ENCODE peak calls at places on chromosomes 13 and 19, in eight cellular contexts. J is heart left ventricle; Q is pancreas; A is breast epithelium; Z is K562; P is effector memory CD4-positive, alpha-beta T cell; F is left lung; Y is mammary epithelial cell. V is an unnamed sample.

GRCh38 chr13:88196106-88196505 is 524.9 kb downstream of the SLITRK5 start:
- DNase-seq in Q (no peak), J (no peak), F (no peak), P (no peak), Z (no peak), A (no peak), Y (no peak), V (no peak)

GRCh38 chr19:5138606-5139594 is 170.0 kb downstream of the KDM4B start:
- DNase-seq in Z (peak), Y (peak), A (no peak), J (peak), P (peak), F (peak), Q (no peak), V (no peak)

GRCh38 chr19:45164577-45165335 is 4.0 kb upstream of the NKPD1 start:
- DNase-seq in J (peak), F (peak), P (peak), Y (peak), Q (peak), Z (peak), A (peak), V (no peak)

GRCh38 chr19:46351241-46352041 is 4.6 kb downstream of the PPP5C start:
- DNase-seq in A (no peak), F (peak), Z (no peak), J (no peak), P (no peak), Y (peak), Q (no peak), V (no peak)

GRCh38 chr19:35908977-35909683 is 1.0 kb upstream of the TYROBP start:
- DNase-seq in F (peak), A (peak), J (peak), Q (no peak), Z (no peak), P (no peak), Y (no peak), V (peak)

GRCh38 chr13:98143157-98143553 is 261 bp downstream of the FARP1 start:
- DNase-seq in F (no peak), P (no peak), A (no peak), Z (no peak), Y (no peak), Q (peak), J (no peak), V (no peak)

GRCh38 chr19:45577111-45577905 is 7.3 kb downstream of the OPA3 start:
- DNase-seq in J (peak), A (peak), Y (peak), P (no peak), Z (no peak), F (no peak), Q (peak), V (no peak)

GRCh38 chr19:5691930-5692784 is 2.1 kb downstream of the RPL36 start:
- DNase-seq in J (no peak), Q (peak), P (no peak), Y (no peak), Z (no peak), F (no peak), A (no peak), V (no peak)

GRCh38 chr13:97005631-97006262 is 11.5 kb upstream of the OXGR1 start:
- DNase-seq in Y (peak), Z (no peak), Q (no peak), F (no peak), P (no peak), A (no peak), J (no peak), V (no peak)

GRCh38 chr19:38670921-38671398 is 23.5 kb downstream of the ACTN4 start:
- DNase-seq in Z (no peak), P (no peak), A (no peak), Y (no peak), Q (no peak), F (no peak), J (no peak), V (no peak)

GRCh38 chr19:41965127-41965526 is 6.0 kb upstream of the RABAC1 start:
- DNase-seq in P (no peak), Q (no peak), Y (no peak), F (no peak), Z (no peak), J (no peak), A (no peak), V (no peak)

GRCh38 chr19:1251233-1251502 is 2.8 kb downstream of the MIDN start:
- DNase-seq in Z (no peak), P (no peak), Q (no peak), F (no peak), J (peak), Y (peak), A (no peak), V (no peak)

GRCh38 chr13:99307247-99307646 is at the start of gene GPR183:
- DNase-seq in P (no peak), A (no peak), F (no peak), J (no peak), Z (no peak), Q (no peak), Y (no peak), V (no peak)

GRCh38 chr13:30121666-30122065 is 185.7 kb downstream of the KATNAL1 start:
- DNase-seq in Q (no peak), F (no peak), A (peak), J (no peak), P (no peak), Z (no peak), Y (no peak), V (no peak)

GRCh38 chr13:48818495-48818961 is 157.2 kb upstream of the FNDC3A start:
- DNase-seq in J (no peak), F (no peak), Z (no peak), Y (peak), P (no peak), A (no peak), Q (no peak), V (no peak)

GRCh38 chr13:98517576-98518310 is 59.2 kb downstream of the STK24 start:
- DNase-seq in P (peak), A (no peak), Z (no peak), F (no peak), Q (no peak), J (no peak), Y (no peak), V (no peak)

GRCh38 chr13:98022210-98022609 is 68.7 kb downstream of the IPO5 start:
- DNase-seq in F (no peak), Z (no peak), Q (no peak), J (no peak), Y (peak), A (peak), P (no peak), V (peak)

GRCh38 chr19:5515737-5516136 is 52.0 kb downstream of the TINCR start:
- DNase-seq in P (no peak), J (no peak), A (no peak), Z (peak), Q (no peak), F (no peak), Y (no peak), V (no peak)

GRCh38 chr13:40648040-40648439 is 18.4 kb downstream of the FOXO1 start:
- DNase-seq in Q (no peak), A (no peak), Y (no peak), F (no peak), Z (no peak), P (no peak), J (no peak), V (no peak)

GRCh38 chr19:10111405-10111811 is at the start of gene P2RY11:
- DNase-seq in Q (no peak), J (no peak), F (no peak), A (no peak), Z (peak), Y (no peak), P (no peak), V (no peak)

GRCh38 chr13:51957377-51958216 is 53.7 kb downstream of the ATP7B start:
- DNase-seq in Y (no peak), Z (no peak), J (no peak), Q (no peak), A (no peak), P (no peak), F (no peak), V (no peak)

GRCh38 chr13:60990032-60990733 is 425.5 kb downstream of the PCDH20 start:
- DNase-seq in Q (no peak), P (no peak), J (no peak), Y (no peak), A (no peak), F (no peak), Z (no peak), V (no peak)

GRCh38 chr13:23570931-23571330 is 719 bp downstream of the TNFRSF19 start:
- DNase-seq in Y (no peak), Q (no peak), J (no peak), Z (no peak), A (no peak), P (no peak), F (no peak), V (no peak)

GRCh38 chr19:44948763-44949374 is 3.0 kb downstream of the APOC2 start:
- DNase-seq in Q (no peak), F (no peak), P (no peak), J (no peak), A (no peak), Z (no peak), Y (no peak), V (no peak)

GRCh38 chr19:9956956-9957355 is 20.6 kb upstream of the OLFM2 start:
- DNase-seq in Y (no peak), A (no peak), Q (no peak), J (no peak), Z (no peak), F (no peak), P (no peak), V (no peak)

GRCh38 chr19:16628984-16629691 is 1.1 kb upstream of the MED26 start:
- DNase-seq in J (peak), Z (no peak), A (peak), Y (peak), P (no peak), Q (no peak), F (no peak), V (no peak)

GRCh38 chr19:56538761-56539263 is at the start of gene ZFP28:
- DNase-seq in Q (peak), P (peak), A (no peak), Y (no peak), Z (no peak), J (peak), F (peak), V (peak)

GRCh38 chr19:9078651-9079050 is 8.2 kb upstream of the OR1M1 start:
- DNase-seq in F (no peak), Q (no peak), P (no peak), Z (no peak), Y (no peak), A (no peak), J (no peak), V (no peak)

GRCh38 chr19:42561512-42561911 is 33.2 kb downstream of the CEACAM8 start:
- DNase-seq in Y (no peak), Z (no peak), Q (no peak), F (no peak), A (no peak), J (no peak), P (no peak), V (no peak)

GRCh38 chr13:60152904-60153303 is 10.8 kb downstream of the DIAPH3 start:
- DNase-seq in Y (no peak), Z (no peak), J (no peak), A (no peak), Q (no peak), P (no peak), F (no peak), V (no peak)

GRCh38 chr19:24178207-24178606 is 91.2 kb downstream of the ZNF254 start:
- DNase-seq in Q (no peak), Z (no peak), J (no peak), P (no peak), F (no peak), Y (no peak), A (no peak), V (no peak)

GRCh38 chr19:1591421-1592022 is 1.1 kb downstream of the MBD3 start:
- DNase-seq in J (no peak), F (no peak), Q (no peak), P (no peak), Z (peak), A (no peak), Y (no peak), V (no peak)

GRCh38 chr19:10644351-10645007 is 9.7 kb upstream of the ILF3 start:
- DNase-seq in Z (peak), F (peak), Q (peak), P (peak), Y (peak), J (peak), A (peak), V (peak)

GRCh38 chr19:5285311-5285710 is 55.3 kb downstream of the PTPRS start:
- DNase-seq in P (no peak), Q (no peak), Y (no peak), F (no peak), J (no peak), A (no peak), Z (no peak), V (no peak)

GRCh38 chr19:13935765-13936486 is 2.3 kb downstream of the PODNL1 start:
- DNase-seq in F (no peak), J (no peak), A (no peak), Y (no peak), Z (peak), Q (no peak), P (no peak), V (no peak)

GRCh38 chr19:2083174-2083854 is 12.8 kb downstream of the MOB3A start:
- DNase-seq in Z (no peak), J (peak), Y (no peak), P (peak), Q (no peak), F (no peak), A (no peak), V (no peak)

GRCh38 chr13:44573790-44574465 is 2.2 kb downstream of the TSC22D1 start:
- DNase-seq in Q (no peak), F (no peak), Z (peak), A (no peak), P (no peak), J (no peak), Y (peak), V (no peak)

GRCh38 chr13:113298001-113298945 is 1.2 kb downstream of the LAMP1 start:
- DNase-seq in J (no peak), Y (peak), Q (no peak), P (no peak), A (no peak), F (no peak), Z (peak), V (no peak)
- H3K27ac ChIP-seq in J (peak), Y (peak), Q (no peak), P (peak), A (peak), F (peak), Z (peak), V (no peak)

GRCh38 chr19:30688696-30689095 is 316.5 kb downstream of the ZNF536 start:
- DNase-seq in P (no peak), A (no peak), J (no peak), Z (no peak), Q (no peak), F (no peak), Y (no peak), V (no peak)

GRCh38 chr19:30685601-30686000 is 313.4 kb downstream of the ZNF536 start:
- DNase-seq in P (no peak), Y (no peak), J (no peak), F (no peak), Z (no peak), Q (no peak), A (no peak), V (no peak)

GRCh38 chr19:30686252-30686762 is 314.1 kb downstream of the ZNF536 start:
- DNase-seq in Q (no peak), J (no peak), Z (no peak), Y (no peak), A (no peak), P (no peak), F (no peak), V (no peak)

GRCh38 chr19:30684613-30685012 is 312.4 kb downstream of the ZNF536 start:
- DNase-seq in F (no peak), P (no peak), J (no peak), A (no peak), Z (no peak), Y (no peak), Q (no peak), V (no peak)

GRCh38 chr19:30686911-30687566 is 314.9 kb downstream of the ZNF536 start:
- DNase-seq in J (no peak), A (no peak), F (no peak), P (no peak), Y (no peak), Z (no peak), Q (no peak), V (no peak)
- H3K27ac ChIP-seq in J (no peak), A (peak), F (no peak), P (no peak), Y (no peak), Z (no peak), Q (no peak), V (no peak)

GRCh38 chr13:20709369-20709768 is 5.9 kb downstream of the IL17D start:
- DNase-seq in F (no peak), J (no peak), Y (no peak), Q (no peak), A (no peak), Z (no peak), P (no peak), V (no peak)
- H3K27ac ChIP-seq in F (no peak), J (no peak), Y (no peak), Q (no peak), A (no peak), Z (no peak), P (no peak), V (no peak)

DNA sequence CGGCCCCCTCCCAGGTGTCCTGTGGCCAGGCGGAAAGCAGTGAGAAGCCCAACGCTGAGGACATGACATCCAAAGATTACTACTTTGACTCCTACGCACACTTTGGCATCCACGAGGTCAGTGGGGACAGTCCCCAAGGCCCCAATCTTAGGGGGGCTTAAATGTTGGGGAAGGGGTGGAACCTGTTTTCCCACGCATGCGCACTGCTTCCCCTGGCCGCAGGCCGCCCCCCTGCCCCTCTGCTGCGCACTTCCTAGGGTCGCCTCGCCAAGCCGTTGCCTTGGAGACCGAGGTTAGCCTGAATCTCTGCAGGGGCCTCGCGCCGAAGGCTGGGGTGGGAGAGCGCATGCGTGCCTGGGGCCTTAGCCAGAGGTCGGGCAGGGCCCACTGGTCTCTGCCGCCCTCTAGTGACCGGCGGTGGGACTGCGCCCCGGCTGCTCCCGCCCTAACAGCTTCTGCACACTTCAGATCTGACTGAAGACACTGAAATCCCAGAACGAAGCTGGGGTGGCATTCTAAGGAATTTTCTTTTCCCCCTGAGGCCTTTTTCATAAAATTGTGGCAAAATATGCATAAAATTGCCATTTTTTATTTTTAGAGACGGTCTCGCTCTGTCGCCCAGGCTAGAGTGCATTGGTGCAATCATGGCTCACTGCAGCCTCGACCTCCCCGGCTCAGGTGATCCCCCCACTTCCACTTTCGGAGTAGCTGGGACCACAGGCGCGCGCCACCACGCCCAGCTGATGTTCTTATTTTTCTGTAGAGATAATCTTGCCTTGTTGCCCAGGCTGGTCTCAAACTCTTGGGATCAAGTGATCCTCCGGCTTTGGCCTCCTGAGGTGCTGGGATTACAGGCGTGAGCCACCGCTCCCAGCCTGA is 3.6 kb downstream of the PRMT1 start:
- DNase-seq in P (peak), Z (peak), Y (peak), F (peak), Q (peak), A (peak), J (peak), V (peak)
- H3K27ac ChIP-seq in P (peak), Z (peak), Y (no peak), F (peak), Q (no peak), A (peak), J (peak), V (peak)

V was measured in substantia nigra.